ENCODE peak calls at places on chromosomes 12 and 14, in eight cellular contexts. Q, W, Y, H, C, T, A and F are unnamed samples.

GRCh38 chr12:117699575-117699974 is 269.2 kb downstream of the KSR2 start:
- DNase-seq in Q (no peak), W (no peak), Y (no peak), H (no peak), C (no peak), T (no peak), A (no peak), F (no peak)

GRCh38 chr12:131592972-131593371 is 117.9 kb upstream of the SFSWAP start:
- DNase-seq in Q (no peak), W (no peak), Y (no peak), H (no peak), C (no peak), T (no peak), A (no peak), F (no peak)

GRCh38 chr12:22461786-22462185 is 82.6 kb downstream of the C2CD5 start:
- DNase-seq in Q (no peak), W (no peak), Y (no peak), H (no peak), C (no peak), T (no peak), A (no peak), F (no peak)

GRCh38 chr12:96985515-96986362 is 78.7 kb downstream of the NEDD1 start:
- DNase-seq in Q (peak), W (no peak), Y (no peak), H (no peak), C (peak), T (peak), A (no peak), F (no peak)

GRCh38 chr14:106268013-106268727 is 741.8 kb downstream of the TMEM121 start:
- DNase-seq in Q (peak), W (no peak), Y (peak), H (no peak), C (no peak), T (no peak), A (no peak), F (no peak)

GRCh38 chr12:109951751-109952150 is 44.4 kb downstream of the GIT2 start:
- DNase-seq in Q (no peak), W (no peak), Y (no peak), H (no peak), C (peak), T (peak), A (peak), F (no peak)

GRCh38 chr12:60630796-60631195 is 1035.0 kb downstream of the SLC16A7 start:
- DNase-seq in Q (no peak), W (no peak), Y (no peak), H (no peak), C (no peak), T (no peak), A (peak), F (no peak)

GRCh38 chr12:26003065-26003464 is 44.6 kb downstream of the RASSF8 start:
- DNase-seq in Q (no peak), W (no peak), Y (no peak), H (no peak), C (no peak), T (no peak), A (no peak), F (no peak)

GRCh38 chr12:94147377-94147990 is 893 bp upstream of the PLXNC1 start:
- DNase-seq in Q (no peak), W (no peak), Y (no peak), H (no peak), C (no peak), T (no peak), A (no peak), F (no peak)